ENCODE peak calls at places on chromosome 20, in five cellular contexts. X is HFFc6, P is left ventricle myocardium superior, B is H7, C is HEK293T. I is an unnamed sample.

GRCh38 chr20:36385503-36385902 is 79.4 kb downstream of the DLGAP4 start:
- DNase-seq in X (no peak), P (no peak), B (no peak), C (no peak), I (no peak)

GRCh38 chr20:23939063-23939462 is 49.5 kb downstream of the GGTLC1 start:
- DNase-seq in X (no peak), P (no peak), B (no peak), C (no peak), I (no peak)

GRCh38 chr20:51661609-51662178 is 106.5 kb downstream of the ATP9A start:
- DNase-seq in X (peak; percentile 74), P (no peak), B (no peak), C (no peak), I (no peak)

GRCh38 chr20:36572701-36573102 is 695 bp upstream of the TGIF2 start:
- DNase-seq in X (peak; percentile 36), P (peak; percentile 46), B (peak; percentile 51), C (peak; percentile 30), I (no peak)

GRCh38 chr20:17749979-17750721 is 50.4 kb downstream of the BANF2 start:
- DNase-seq in X (no peak), P (peak; percentile 79), B (no peak), C (no peak), I (no peak)

GRCh38 chr20:49037962-49038387 is 8.1 kb upstream of the CSE1L start:
- DNase-seq in X (no peak), P (no peak), B (no peak), C (no peak), I (no peak)

GRCh38 chr20:44633872-44634600 is 17.5 kb downstream of the ADA start:
- DNase-seq in X (no peak), P (no peak), B (no peak), C (no peak), I (no peak)

GRCh38 chr20:18481596-18481995 is 14.4 kb downstream of the POLR3F start:
- DNase-seq in X (no peak), P (no peak), B (no peak), C (no peak), I (no peak)

GRCh38 chr20:11676618-11677289 is 240.9 kb upstream of the BTBD3 start:
- DNase-seq in X (peak; percentile 26), P (no peak), B (peak; percentile 60), C (peak; percentile 66), I (no peak)

GRCh38 chr20:10040070-10040970 is 5.5 kb downstream of the ANKEF1 start:
- DNase-seq in X (peak; percentile 17), P (no peak), B (no peak), C (no peak), I (peak; percentile 53)

GRCh38 chr20:46348231-46348803 is 40.0 kb upstream of the CDH22 start:
- DNase-seq in X (no peak), P (peak; percentile 54), B (peak; percentile 87), C (peak; percentile 37), I (no peak)

GRCh38 chr20:44590980-44591778 is 8.8 kb downstream of the PKIG start:
- DNase-seq in X (no peak), P (no peak), B (no peak), C (no peak), I (no peak)

GRCh38 chr20:2509468-2509781 is 710 bp upstream of the ZNF343 start:
- DNase-seq in X (no peak), P (no peak), B (no peak), C (no peak), I (no peak)

GRCh38 chr20:327946-328563 is 2.7 kb downstream of the SOX12 start:
- DNase-seq in X (no peak), P (no peak), B (no peak), C (no peak), I (no peak)

GRCh38 chr20:48538058-48538825 is 289.6 kb downstream of the PREX1 start:
- DNase-seq in X (peak; percentile 68), P (no peak), B (peak; percentile 40), C (no peak), I (no peak)

GRCh38 chr20:50085481-50086365 is 27.2 kb downstream of the UBE2V1 start:
- DNase-seq in X (peak; percentile 59), P (no peak), B (peak; percentile 86), C (peak; percentile 77), I (peak; percentile 75)

GRCh38 chr20:19396466-19397081 is 184.1 kb downstream of the SLC24A3 start:
- DNase-seq in X (no peak), P (no peak), B (no peak), C (no peak), I (no peak)

GRCh38 chr20:19492937-19493336 is 265.1 kb upstream of the RIN2 start:
- DNase-seq in X (no peak), P (no peak), B (no peak), C (no peak), I (no peak)

GRCh38 chr20:16245879-16246278 is 327.4 kb downstream of the KIF16B start:
- DNase-seq in X (no peak), P (no peak), B (no peak), C (no peak), I (no peak)

GRCh38 chr20:19205999-19206398 is 6.4 kb upstream of the SLC24A3 start:
- DNase-seq in X (peak; percentile 21), P (peak; percentile 86), B (peak; percentile 81), C (peak; percentile 57), I (peak; percentile 51)

GRCh38 chr20:6381887-6382286 is 259.1 kb upstream of the FERMT1 start:
- DNase-seq in X (no peak), P (no peak), B (peak; percentile 27), C (no peak), I (no peak)

GRCh38 chr20:36050436-36051317 is 82.3 kb downstream of the CNBD2 start:
- DNase-seq in X (peak; percentile 67), P (peak; percentile 92), B (peak; percentile 97), C (peak; percentile 85), I (peak; percentile 86)

GRCh38 chr20:48524582-48524981 is 303.2 kb downstream of the PREX1 start:
- DNase-seq in X (no peak), P (no peak), B (no peak), C (no peak), I (no peak)

GRCh38 chr20:51363378-51363777 is 179.1 kb downstream of the NFATC2 start:
- DNase-seq in X (no peak), P (no peak), B (no peak), C (no peak), I (no peak)

GRCh38 chr20:44704551-44704971 is 10.6 kb upstream of the CCN5 start:
- DNase-seq in X (peak; percentile 58), P (peak; percentile 25), B (peak; percentile 13), C (no peak), I (no peak)

GRCh38 chr20:35010405-35011192 is 54.9 kb downstream of the MYH7B start:
- DNase-seq in X (no peak), P (peak; percentile 21), B (peak; percentile 60), C (no peak), I (no peak)

GRCh38 chr20:36297656-36298055 is 8.5 kb upstream of the DLGAP4 start:
- DNase-seq in X (no peak), P (no peak), B (no peak), C (no peak), I (no peak)

GRCh38 chr20:39645130-39645529 is 683.0 kb downstream of the DHX35 start:
- DNase-seq in X (no peak), P (no peak), B (no peak), C (no peak), I (no peak)

GRCh38 chr20:51425347-51426106 is 117.0 kb downstream of the NFATC2 start:
- DNase-seq in X (no peak), P (no peak), B (no peak), C (no peak), I (no peak)

GRCh38 chr20:47964174-47964573 is 178.9 kb upstream of the SULF2 start:
- DNase-seq in X (no peak), P (no peak), B (no peak), C (peak; percentile 25), I (no peak)

GRCh38 chr20:35515949-35516645 is 13.4 kb downstream of the C20orf173 start:
- DNase-seq in X (peak; percentile 83), P (no peak), B (no peak), C (no peak), I (no peak)

GRCh38 chr20:34604980-34605788 is 46.7 kb downstream of the MAP1LC3A start:
- DNase-seq in X (no peak), P (no peak), B (no peak), C (no peak), I (no peak)

GRCh38 chr20:45905505-45906079 is 6.4 kb downstream of the PLTP start:
- DNase-seq in X (peak; percentile 94), P (no peak), B (no peak), C (no peak), I (no peak)

GRCh38 chr20:50015636-50015992 is 32.8 kb downstream of the SNAI1 start:
- DNase-seq in X (no peak), P (no peak), B (peak; percentile 54), C (no peak), I (no peak)

I was measured in NCI-H460.